ENCODE peak calls at places on chromosomes 2 and 18, in seven cellular contexts. One of them, this sample, is unnamed.

GRCh38 chr2:231714639-231715498 is 6.5 kb downstream of the PTMA start:
- DNase-seq in body of pancreas: peak; percentile 78
- DNase-seq in stimulated activated CD8-positive, alpha-beta memory T cell treated with anti-CD3 and anti-CD28 coated beads, Interleukin-15, amount 100 ng/mL, for 4 hours: no peak
- DNase-seq in AG09309: no peak
- DNase-seq in activated CD4-positive, CD25-positive, alpha-beta regulatory T cell: peak; percentile 49
- DNase-seq in A172: peak; percentile 51
- DNase-seq in mesendoderm: peak; percentile 96
- DNase-seq in this sample: peak; percentile 62

GRCh38 chr18:27315001-27315400 is 129.9 kb upstream of the CHST9 start:
- DNase-seq in body of pancreas: no peak
- DNase-seq in stimulated activated CD8-positive, alpha-beta memory T cell treated with anti-CD3 and anti-CD28 coated beads, Interleukin-15, amount 100 ng/mL, for 4 hours: no peak
- DNase-seq in AG09309: no peak
- DNase-seq in activated CD4-positive, CD25-positive, alpha-beta regulatory T cell: no peak
- DNase-seq in A172: no peak
- DNase-seq in mesendoderm: no peak
- DNase-seq in this sample: no peak

GRCh38 chr18:23515911-23516546 is 12.7 kb downstream of the RMC1 start:
- DNase-seq in body of pancreas: peak; percentile 80
- DNase-seq in stimulated activated CD8-positive, alpha-beta memory T cell treated with anti-CD3 and anti-CD28 coated beads, Interleukin-15, amount 100 ng/mL, for 4 hours: peak; percentile 32
- DNase-seq in AG09309: no peak
- DNase-seq in activated CD4-positive, CD25-positive, alpha-beta regulatory T cell: peak; percentile 53
- DNase-seq in A172: peak; percentile 79
- DNase-seq in mesendoderm: peak; percentile 89
- DNase-seq in this sample: peak; percentile 40

GRCh38 chr2:190583507-190584337 is 49.2 kb upstream of the NEMP2 start:
- DNase-seq in body of pancreas: no peak
- DNase-seq in stimulated activated CD8-positive, alpha-beta memory T cell treated with anti-CD3 and anti-CD28 coated beads, Interleukin-15, amount 100 ng/mL, for 4 hours: no peak
- DNase-seq in AG09309: no peak
- DNase-seq in activated CD4-positive, CD25-positive, alpha-beta regulatory T cell: no peak
- DNase-seq in A172: no peak
- DNase-seq in mesendoderm: no peak
- DNase-seq in this sample: no peak

GRCh38 chr2:3575534-3576324 is 669 bp downstream of the RPS7 start:
- DNase-seq in body of pancreas: peak; percentile 9
- DNase-seq in stimulated activated CD8-positive, alpha-beta memory T cell treated with anti-CD3 and anti-CD28 coated beads, Interleukin-15, amount 100 ng/mL, for 4 hours: peak; percentile 7
- DNase-seq in AG09309: no peak
- DNase-seq in activated CD4-positive, CD25-positive, alpha-beta regulatory T cell: no peak
- DNase-seq in A172: no peak
- DNase-seq in mesendoderm: no peak
- DNase-seq in this sample: no peak

GRCh38 chr2:55014962-55015939 is 35.0 kb downstream of the RTN4 start:
- DNase-seq in body of pancreas: peak; percentile 86
- DNase-seq in stimulated activated CD8-positive, alpha-beta memory T cell treated with anti-CD3 and anti-CD28 coated beads, Interleukin-15, amount 100 ng/mL, for 4 hours: no peak
- DNase-seq in AG09309: peak; percentile 59
- DNase-seq in activated CD4-positive, CD25-positive, alpha-beta regulatory T cell: peak; percentile 1
- DNase-seq in A172: peak; percentile 63
- DNase-seq in mesendoderm: peak; percentile 78
- DNase-seq in this sample: peak; percentile 32

GRCh38 chr18:78908462-78908861 is 71.2 kb upstream of the SALL3 start:
- DNase-seq in body of pancreas: no peak
- DNase-seq in stimulated activated CD8-positive, alpha-beta memory T cell treated with anti-CD3 and anti-CD28 coated beads, Interleukin-15, amount 100 ng/mL, for 4 hours: no peak
- DNase-seq in AG09309: no peak
- DNase-seq in activated CD4-positive, CD25-positive, alpha-beta regulatory T cell: no peak
- DNase-seq in A172: no peak
- DNase-seq in mesendoderm: no peak
- DNase-seq in this sample: no peak

GRCh38 chr2:191836853-191837769 is 9.8 kb downstream of the CAVIN2 start:
- DNase-seq in body of pancreas: no peak
- DNase-seq in stimulated activated CD8-positive, alpha-beta memory T cell treated with anti-CD3 and anti-CD28 coated beads, Interleukin-15, amount 100 ng/mL, for 4 hours: no peak
- DNase-seq in AG09309: no peak
- DNase-seq in activated CD4-positive, CD25-positive, alpha-beta regulatory T cell: no peak
- DNase-seq in A172: no peak
- DNase-seq in mesendoderm: peak; percentile 60
- DNase-seq in this sample: no peak

GRCh38 chr2:111227716-111228141 is 107.0 kb downstream of the BCL2L11 start:
- DNase-seq in body of pancreas: no peak
- DNase-seq in stimulated activated CD8-positive, alpha-beta memory T cell treated with anti-CD3 and anti-CD28 coated beads, Interleukin-15, amount 100 ng/mL, for 4 hours: no peak
- DNase-seq in AG09309: peak; percentile 62
- DNase-seq in activated CD4-positive, CD25-positive, alpha-beta regulatory T cell: no peak
- DNase-seq in A172: peak; percentile 91
- DNase-seq in mesendoderm: peak; percentile 93
- DNase-seq in this sample: no peak

GRCh38 chr2:61645911-61646310 is 107.8 kb upstream of the XPO1 start:
- DNase-seq in body of pancreas: no peak
- DNase-seq in stimulated activated CD8-positive, alpha-beta memory T cell treated with anti-CD3 and anti-CD28 coated beads, Interleukin-15, amount 100 ng/mL, for 4 hours: no peak
- DNase-seq in AG09309: peak; percentile 67
- DNase-seq in activated CD4-positive, CD25-positive, alpha-beta regulatory T cell: no peak
- DNase-seq in A172: peak; percentile 72
- DNase-seq in mesendoderm: no peak
- DNase-seq in this sample: no peak

GRCh38 chr2:237600205-237600846 is 9.8 kb upstream of the RAB17 start:
- DNase-seq in body of pancreas: peak; percentile 39
- DNase-seq in stimulated activated CD8-positive, alpha-beta memory T cell treated with anti-CD3 and anti-CD28 coated beads, Interleukin-15, amount 100 ng/mL, for 4 hours: no peak
- DNase-seq in AG09309: peak; percentile 66
- DNase-seq in activated CD4-positive, CD25-positive, alpha-beta regulatory T cell: no peak
- DNase-seq in A172: no peak
- DNase-seq in mesendoderm: no peak
- DNase-seq in this sample: peak; percentile 39

GRCh38 chr2:229952256-229952835 is 30.0 kb downstream of the FBXO36 start:
- DNase-seq in body of pancreas: no peak
- DNase-seq in stimulated activated CD8-positive, alpha-beta memory T cell treated with anti-CD3 and anti-CD28 coated beads, Interleukin-15, amount 100 ng/mL, for 4 hours: no peak
- DNase-seq in AG09309: no peak
- DNase-seq in activated CD4-positive, CD25-positive, alpha-beta regulatory T cell: no peak
- DNase-seq in A172: no peak
- DNase-seq in mesendoderm: peak; percentile 27
- DNase-seq in this sample: no peak

GRCh38 chr2:32559136-32559535 is 68.7 kb upstream of the TTC27 start:
- DNase-seq in body of pancreas: peak; percentile 18
- DNase-seq in stimulated activated CD8-positive, alpha-beta memory T cell treated with anti-CD3 and anti-CD28 coated beads, Interleukin-15, amount 100 ng/mL, for 4 hours: no peak
- DNase-seq in AG09309: no peak
- DNase-seq in activated CD4-positive, CD25-positive, alpha-beta regulatory T cell: no peak
- DNase-seq in A172: no peak
- DNase-seq in mesendoderm: no peak
- DNase-seq in this sample: peak; percentile 54

GRCh38 chr2:14417586-14417985 is 214.9 kb upstream of the LRATD1 start:
- DNase-seq in body of pancreas: no peak
- DNase-seq in stimulated activated CD8-positive, alpha-beta memory T cell treated with anti-CD3 and anti-CD28 coated beads, Interleukin-15, amount 100 ng/mL, for 4 hours: no peak
- DNase-seq in AG09309: no peak
- DNase-seq in activated CD4-positive, CD25-positive, alpha-beta regulatory T cell: no peak
- DNase-seq in A172: no peak
- DNase-seq in mesendoderm: no peak
- DNase-seq in this sample: no peak

GRCh38 chr18:11849845-11850747 is 1.1 kb upstream of the CHMP1B start:
- DNase-seq in body of pancreas: peak; percentile 77
- DNase-seq in stimulated activated CD8-positive, alpha-beta memory T cell treated with anti-CD3 and anti-CD28 coated beads, Interleukin-15, amount 100 ng/mL, for 4 hours: peak; percentile 35
- DNase-seq in AG09309: peak; percentile 57
- DNase-seq in activated CD4-positive, CD25-positive, alpha-beta regulatory T cell: peak; percentile 6
- DNase-seq in A172: peak; percentile 82
- DNase-seq in mesendoderm: peak; percentile 59
- DNase-seq in this sample: peak; percentile 15

GRCh38 chr18:35042389-35043066 is 1.3 kb downstream of the MAPRE2 start:
- DNase-seq in body of pancreas: no peak
- DNase-seq in stimulated activated CD8-positive, alpha-beta memory T cell treated with anti-CD3 and anti-CD28 coated beads, Interleukin-15, amount 100 ng/mL, for 4 hours: no peak
- DNase-seq in AG09309: no peak
- DNase-seq in activated CD4-positive, CD25-positive, alpha-beta regulatory T cell: no peak
- DNase-seq in A172: no peak
- DNase-seq in mesendoderm: no peak
- DNase-seq in this sample: no peak

GRCh38 chr18:64693756-64694155 is 544.9 kb upstream of the LINC00305 start:
- DNase-seq in body of pancreas: no peak
- DNase-seq in stimulated activated CD8-positive, alpha-beta memory T cell treated with anti-CD3 and anti-CD28 coated beads, Interleukin-15, amount 100 ng/mL, for 4 hours: no peak
- DNase-seq in AG09309: no peak
- DNase-seq in activated CD4-positive, CD25-positive, alpha-beta regulatory T cell: no peak
- DNase-seq in A172: peak; percentile 0
- DNase-seq in mesendoderm: no peak
- DNase-seq in this sample: no peak

GRCh38 chr18:78902795-78903435 is 76.7 kb upstream of the SALL3 start:
- DNase-seq in body of pancreas: no peak
- DNase-seq in stimulated activated CD8-positive, alpha-beta memory T cell treated with anti-CD3 and anti-CD28 coated beads, Interleukin-15, amount 100 ng/mL, for 4 hours: no peak
- DNase-seq in AG09309: no peak
- DNase-seq in activated CD4-positive, CD25-positive, alpha-beta regulatory T cell: no peak
- DNase-seq in A172: no peak
- DNase-seq in mesendoderm: no peak
- DNase-seq in this sample: no peak

GRCh38 chr2:191696001-191696400 is 18.1 kb downstream of the NABP1 start:
- DNase-seq in body of pancreas: peak; percentile 63
- DNase-seq in stimulated activated CD8-positive, alpha-beta memory T cell treated with anti-CD3 and anti-CD28 coated beads, Interleukin-15, amount 100 ng/mL, for 4 hours: no peak
- DNase-seq in AG09309: peak; percentile 68
- DNase-seq in activated CD4-positive, CD25-positive, alpha-beta regulatory T cell: no peak
- DNase-seq in A172: peak; percentile 60
- DNase-seq in mesendoderm: no peak
- DNase-seq in this sample: peak; percentile 83

GRCh38 chr2:46872876-46873631 is 42.6 kb downstream of the MCFD2 start:
- DNase-seq in body of pancreas: no peak
- DNase-seq in stimulated activated CD8-positive, alpha-beta memory T cell treated with anti-CD3 and anti-CD28 coated beads, Interleukin-15, amount 100 ng/mL, for 4 hours: no peak
- DNase-seq in AG09309: no peak
- DNase-seq in activated CD4-positive, CD25-positive, alpha-beta regulatory T cell: no peak
- DNase-seq in A172: no peak
- DNase-seq in mesendoderm: no peak
- DNase-seq in this sample: peak; percentile 33

GRCh38 chr18:79933765-79934164 is 17.7 kb downstream of the SLC66A2 start:
- DNase-seq in body of pancreas: peak; percentile 86
- DNase-seq in stimulated activated CD8-positive, alpha-beta memory T cell treated with anti-CD3 and anti-CD28 coated beads, Interleukin-15, amount 100 ng/mL, for 4 hours: no peak
- DNase-seq in AG09309: no peak
- DNase-seq in activated CD4-positive, CD25-positive, alpha-beta regulatory T cell: no peak
- DNase-seq in A172: no peak
- DNase-seq in mesendoderm: peak; percentile 69
- DNase-seq in this sample: no peak

GRCh38 chr2:236176417-236176816 is 8.2 kb upstream of the GBX2 start:
- DNase-seq in body of pancreas: no peak
- DNase-seq in stimulated activated CD8-positive, alpha-beta memory T cell treated with anti-CD3 and anti-CD28 coated beads, Interleukin-15, amount 100 ng/mL, for 4 hours: no peak
- DNase-seq in AG09309: no peak
- DNase-seq in activated CD4-positive, CD25-positive, alpha-beta regulatory T cell: no peak
- DNase-seq in A172: no peak
- DNase-seq in mesendoderm: peak; percentile 63
- DNase-seq in this sample: no peak

This sample was measured in COLO829.